ENCODE peak calls at places on chromosome 18, in seven cellular contexts. Q, B, C, T, K, P and Z are unnamed samples.

GRCh38 chr18:23244431-23244830 is 109.1 kb downstream of the CABLES1 start:
- DNase-seq in Q (no peak), B (no peak), C (no peak), T (no peak), K (no peak), P (no peak), Z (no peak)

GRCh38 chr18:32735781-32736180 is 37.0 kb downstream of the KLHL14 start:
- DNase-seq in Q (no peak), B (no peak), C (peak), T (no peak), K (peak), P (no peak), Z (peak)

GRCh38 chr18:79529296-79529695 is 133.6 kb downstream of the NFATC1 start:
- DNase-seq in Q (no peak), B (no peak), C (no peak), T (peak), K (no peak), P (no peak), Z (no peak)

GRCh38 chr18:13436596-13436995 is 218.0 kb downstream of the LDLRAD4 start:
- DNase-seq in Q (no peak), B (no peak), C (no peak), T (no peak), K (no peak), P (no peak), Z (no peak)

GRCh38 chr18:76972838-76973237 is 150.5 kb downstream of the ZNF236 start:
- DNase-seq in Q (no peak), B (no peak), C (no peak), T (no peak), K (no peak), P (no peak), Z (no peak)

GRCh38 chr18:61910101-61910500 is 17.3 kb upstream of the RNF152 start:
- DNase-seq in Q (no peak), B (no peak), C (no peak), T (no peak), K (no peak), P (no peak), Z (no peak)

GRCh38 chr18:74963820-74964446 is 245.0 kb downstream of the PTGR3 start:
- DNase-seq in Q (peak), B (no peak), C (no peak), T (no peak), K (peak), P (peak), Z (no peak)

GRCh38 chr18:13220326-13220991 is 1.9 kb downstream of the LDLRAD4 start:
- DNase-seq in Q (peak), B (no peak), C (no peak), T (peak), K (peak), P (no peak), Z (no peak)

GRCh38 chr18:79524181-79525078 is 128.7 kb downstream of the NFATC1 start:
- DNase-seq in Q (peak), B (peak), C (no peak), T (peak), K (no peak), P (peak), Z (no peak)

GRCh38 chr18:76894947-76895346 is 72.6 kb downstream of the ZNF236 start:
- DNase-seq in Q (no peak), B (no peak), C (no peak), T (no peak), K (no peak), P (no peak), Z (no peak)

GRCh38 chr18:58785171-58785805 is 79.4 kb upstream of the ZNF532 start:
- DNase-seq in Q (peak), B (no peak), C (peak), T (peak), K (peak), P (no peak), Z (peak)

GRCh38 chr18:79924814-79925655 is 26.4 kb downstream of the SLC66A2 start:
- DNase-seq in Q (peak), B (no peak), C (no peak), T (peak), K (no peak), P (peak), Z (no peak)

GRCh38 chr18:51339866-51340265 is 142.4 kb upstream of the MEX3C start:
- DNase-seq in Q (no peak), B (no peak), C (no peak), T (no peak), K (peak), P (no peak), Z (no peak)

GRCh38 chr18:33101316-33101715 is 328.5 kb upstream of the KLHL14 start:
- DNase-seq in Q (no peak), B (no peak), C (no peak), T (no peak), K (no peak), P (no peak), Z (no peak)

GRCh38 chr18:21100678-21101077 is 10.9 kb downstream of the ROCK1 start:
- DNase-seq in Q (no peak), B (no peak), C (no peak), T (no peak), K (no peak), P (no peak), Z (no peak)

GRCh38 chr18:5995626-5996025 is 100.3 kb upstream of the TMEM200C start:
- DNase-seq in Q (peak), B (no peak), C (no peak), T (no peak), K (no peak), P (no peak), Z (no peak)

GRCh38 chr18:23183356-23184150 is 48.3 kb downstream of the CABLES1 start:
- DNase-seq in Q (peak), B (no peak), C (no peak), T (no peak), K (peak), P (no peak), Z (no peak)

GRCh38 chr18:48409591-48410094 is 460 bp upstream of the ZBTB7C start:
- DNase-seq in Q (peak), B (no peak), C (no peak), T (peak), K (no peak), P (peak), Z (no peak)

GRCh38 chr18:59616501-59616900 is 80.7 kb downstream of the CCBE1 start:
- DNase-seq in Q (no peak), B (no peak), C (no peak), T (no peak), K (peak), P (no peak), Z (no peak)

GRCh38 chr18:55786651-55787272 is 198.8 kb upstream of the TCF4 start:
- DNase-seq in Q (no peak), B (no peak), C (peak), T (no peak), K (peak), P (no peak), Z (peak)

GRCh38 chr18:79631761-79632446 is 47.7 kb upstream of the CTDP1 start:
- DNase-seq in Q (no peak), B (peak), C (no peak), T (no peak), K (no peak), P (no peak), Z (no peak)

GRCh38 chr18:59150236-59150635 is 10.6 kb downstream of the SEC11C start:
- DNase-seq in Q (peak), B (no peak), C (no peak), T (no peak), K (no peak), P (no peak), Z (no peak)

GRCh38 chr18:70499218-70499691 is 210.4 kb downstream of the SOCS6 start:
- DNase-seq in Q (peak), B (no peak), C (no peak), T (no peak), K (no peak), P (no peak), Z (no peak)

GRCh38 chr18:13570216-13570615 is 156.1 kb downstream of the FAM210A start:
- DNase-seq in Q (peak), B (no peak), C (no peak), T (no peak), K (no peak), P (no peak), Z (no peak)

GRCh38 chr18:22285299-22286140 is 116.1 kb downstream of the GATA6 start:
- DNase-seq in Q (no peak), B (no peak), C (no peak), T (no peak), K (no peak), P (no peak), Z (no peak)

GRCh38 chr18:59867337-59868104 is 32.3 kb upstream of the PMAIP1 start:
- DNase-seq in Q (peak), B (no peak), C (no peak), T (no peak), K (no peak), P (no peak), Z (no peak)

GRCh38 chr18:21129586-21130216 is 18.1 kb upstream of the ROCK1 start:
- DNase-seq in Q (no peak), B (no peak), C (no peak), T (no peak), K (no peak), P (no peak), Z (no peak)

GRCh38 chr18:24063121-24063731 is 48.7 kb downstream of the TTC39C start:
- DNase-seq in Q (no peak), B (no peak), C (no peak), T (no peak), K (peak), P (no peak), Z (peak)

GRCh38 chr18:26863122-26863879 is 2.2 kb downstream of the AQP4 start:
- DNase-seq in Q (peak), B (no peak), C (no peak), T (peak), K (no peak), P (peak), Z (no peak)

GRCh38 chr18:9914334-9914583 is 443 bp downstream of the VAPA start:
- DNase-seq in Q (no peak), B (peak), C (no peak), T (no peak), K (no peak), P (no peak), Z (no peak)

GRCh38 chr18:24396082-24396623 is 1.5 kb downstream of the OSBPL1A start:
- DNase-seq in Q (no peak), B (no peak), C (no peak), T (no peak), K (no peak), P (no peak), Z (no peak)

GRCh38 chr18:21242141-21243040 is at the start of gene GREB1L:
- DNase-seq in Q (peak), B (peak), C (no peak), T (no peak), K (peak), P (peak), Z (no peak)

GRCh38 chr18:7232218-7232617 is 1.3 kb downstream of the LRRC30 start:
- DNase-seq in Q (no peak), B (no peak), C (no peak), T (no peak), K (no peak), P (no peak), Z (no peak)

GRCh38 chr18:26741041-26741440 is 124.5 kb downstream of the AQP4 start:
- DNase-seq in Q (no peak), B (no peak), C (no peak), T (no peak), K (no peak), P (no peak), Z (no peak)

GRCh38 chr18:13437801-13438506 is 219.4 kb downstream of the LDLRAD4 start:
- DNase-seq in Q (no peak), B (no peak), C (no peak), T (no peak), K (no peak), P (no peak), Z (no peak)

GRCh38 chr18:79912409-79912991 is 39.0 kb downstream of the SLC66A2 start:
- DNase-seq in Q (peak), B (peak), C (no peak), T (peak), K (peak), P (no peak), Z (no peak)

GRCh38 chr18:44341759-44342158 is 338.9 kb upstream of the SETBP1 start:
- DNase-seq in Q (no peak), B (no peak), C (no peak), T (no peak), K (no peak), P (no peak), Z (no peak)

GRCh38 chr18:27656167-27656778 is 471.2 kb upstream of the CHST9 start:
- DNase-seq in Q (no peak), B (no peak), C (peak), T (no peak), K (peak), P (no peak), Z (peak)

GRCh38 chr18:8426401-8426800 is 182.8 kb upstream of the RAB12 start:
- DNase-seq in Q (peak), B (no peak), C (no peak), T (no peak), K (no peak), P (no peak), Z (no peak)
- TF ChIP-seq CTCF in Q (peak), B (no peak), C (peak), T (no peak), K (peak), P (no peak), Z (peak)

GRCh38 chr18:57754577-57755330 is 48.4 kb downstream of the ATP8B1 start:
- DNase-seq in Q (no peak), B (no peak), C (no peak), T (no peak), K (no peak), P (no peak), Z (no peak)
- TF ChIP-seq CTCF in Q (no peak), B (no peak), C (no peak), T (no peak), K (no peak), P (no peak), Z (no peak)

GRCh38 chr18:49972535-49972934 is 159.2 kb upstream of the ACAA2 start:
- DNase-seq in Q (no peak), B (no peak), C (no peak), T (no peak), K (no peak), P (no peak), Z (no peak)
- TF ChIP-seq CTCF in Q (no peak), B (no peak), C (no peak), T (no peak), K (no peak), P (no peak), Z (no peak)

GRCh38 chr18:40529478-40529877 is 1425.6 kb upstream of the PIK3C3 start:
- DNase-seq in Q (no peak), B (no peak), C (no peak), T (no peak), K (peak), P (no peak), Z (peak)
- TF ChIP-seq CTCF in Q (peak), B (no peak), C (no peak), T (no peak), K (no peak), P (no peak), Z (no peak)